ENCODE peak calls at places on chromosomes 4 and X, in seven cellular contexts. Q is T-cell, T is T follicular helper cell, A is GM23248, V is NCI-H1092, X is HEK293T, S is kidney epithelial cell. J is an unnamed sample.

GRCh38 chr4:140876597-140877364 is 120.6 kb upstream of the TBC1D9 start:
- DNase-seq in X (no peak), T (no peak), V (no peak), A (peak; percentile 76), S (no peak), Q (no peak), J (no peak)

GRCh38 chr4:19739101-19739651 is 512.5 kb upstream of the SLIT2 start:
- DNase-seq in X (peak; percentile 58), T (no peak), A (peak; percentile 71), V (no peak), S (peak; percentile 90), Q (no peak), J (no peak)

GRCh38 chr4:175451238-175451965 is 360.7 kb downstream of the GPM6A start:
- DNase-seq in T (no peak), S (no peak), Q (no peak), X (no peak), A (no peak), V (no peak), J (no peak)

GRCh38 chr4:85828295-85828910 is 353.5 kb downstream of the ARHGAP24 start:
- DNase-seq in A (peak; percentile 79), T (no peak), S (no peak), Q (no peak), V (no peak), X (no peak), J (no peak)

GRCh38 chr4:115711575-115711974 is 598.2 kb upstream of the NDST4 start:
- DNase-seq in A (no peak), V (no peak), Q (no peak), X (peak; percentile 9), T (no peak), S (no peak), J (no peak)

GRCh38 chr4:70651864-70652506 is 14.3 kb downstream of the JCHAIN start:
- DNase-seq in Q (no peak), V (no peak), X (peak; percentile 42), S (no peak), A (peak; percentile 59), T (no peak), J (no peak)

GRCh38 chr4:67152976-67153375 is 392.3 kb downstream of the CENPC start:
- DNase-seq in T (no peak), S (no peak), V (no peak), A (no peak), Q (no peak), X (no peak), J (no peak)

GRCh38 chrX:12894074-12894691 is 12.2 kb upstream of the TLR8 start:
- DNase-seq in T (peak; percentile 27), Q (no peak), V (peak; percentile 1), S (no peak), A (peak; percentile 15), X (peak; percentile 34), J (no peak)

GRCh38 chr4:38065181-38065580 is 105.0 kb downstream of the PTTG2 start:
- DNase-seq in X (no peak), A (no peak), V (no peak), T (no peak), Q (no peak), S (no peak), J (no peak)

GRCh38 chr4:181569553-181569952 is 673.6 kb upstream of the TENM3 start:
- DNase-seq in X (peak; percentile 23), V (peak; percentile 17), T (no peak), Q (no peak), A (peak; percentile 46), S (no peak), J (no peak)

GRCh38 chrX:40947276-40947675 is 138.0 kb upstream of the USP9X start:
- DNase-seq in V (no peak), Q (no peak), T (no peak), A (peak; percentile 79), X (no peak), S (peak; percentile 26), J (no peak)

GRCh38 chr4:150039790-150040189 is 38.5 kb upstream of the DCLK2 start:
- DNase-seq in T (no peak), A (no peak), X (no peak), V (no peak), S (no peak), Q (no peak), J (no peak)

GRCh38 chr4:114694770-114695169 is 96.2 kb downstream of the UGT8 start:
- DNase-seq in T (no peak), S (no peak), V (peak; percentile 6), A (peak; percentile 54), Q (no peak), X (peak; percentile 9), J (no peak)

GRCh38 chrX:123860506-123860840 is 620 bp downstream of the XIAP start:
- DNase-seq in T (no peak), S (no peak), V (no peak), Q (no peak), A (no peak), X (no peak), J (no peak)

GRCh38 chrX:99095965-99096364 is 1314.1 kb downstream of the PCDH19 start:
- DNase-seq in X (no peak), A (no peak), Q (no peak), V (no peak), T (no peak), S (no peak), J (no peak)

GRCh38 chr4:146246381-146246780 is 32.0 kb downstream of the REELD1 start:
- DNase-seq in X (no peak), A (no peak), Q (no peak), V (no peak), S (no peak), T (no peak), J (no peak)

GRCh38 chr4:142875117-142875516 is 29.0 kb upstream of the INPP4B start:
- DNase-seq in S (no peak), V (no peak), T (no peak), Q (no peak), X (no peak), A (no peak), J (no peak)

GRCh38 chr4:128825226-128825625 is 15.7 kb downstream of the JADE1 start:
- DNase-seq in Q (no peak), X (no peak), A (peak; percentile 17), S (no peak), T (no peak), V (no peak), J (no peak)

GRCh38 chr4:123599920-123600394 is 203.4 kb downstream of the SPRY1 start:
- DNase-seq in T (peak; percentile 47), X (no peak), A (peak; percentile 10), Q (peak; percentile 60), S (no peak), V (no peak), J (no peak)

GRCh38 chrX:10615931-10616780 is 4.2 kb downstream of the MID1 start:
- DNase-seq in T (no peak), Q (no peak), S (no peak), V (peak; percentile 24), A (peak; percentile 53), X (peak; percentile 58), J (no peak)